ENCODE peak calls at places on chromosome 4, in five cellular contexts. G, E, H, F and V are unnamed samples.

GRCh38 chr4:7068279-7068842 is 497 bp upstream of the GRPEL1 start:
- DNase-seq in F (no peak), G (no peak), H (no peak), E (no peak), V (no peak)

GRCh38 chr4:19728773-19729172 is 522.9 kb upstream of the SLIT2 start:
- DNase-seq in E (no peak), H (no peak), F (no peak), G (no peak), V (no peak)

GRCh38 chr4:182367153-182367552 is 124.0 kb downstream of the TENM3 start:
- DNase-seq in F (no peak), H (no peak), G (no peak), E (no peak), V (no peak)

GRCh38 chr4:112889619-112890294 is 159.7 kb upstream of the ANK2 start:
- DNase-seq in H (no peak), F (no peak), E (peak), G (no peak), V (no peak)

GRCh38 chr4:71171592-71171991 is 167.2 kb upstream of the SLC4A4 start:
- DNase-seq in G (no peak), F (no peak), H (no peak), E (no peak), V (no peak)

GRCh38 chr4:110270492-110271197 is 72.2 kb upstream of the ELOVL6 start:
- DNase-seq in F (peak), G (no peak), H (no peak), E (peak), V (no peak)

GRCh38 chr4:109301691-109302365 is 630 bp downstream of the COL25A1 start:
- DNase-seq in F (no peak), E (no peak), G (no peak), H (no peak), V (no peak)

GRCh38 chr4:55866973-55867574 is 13.6 kb downstream of the EXOC1 start:
- DNase-seq in E (peak), H (peak), F (peak), G (no peak), V (peak)

GRCh38 chr4:180106997-180107396 is 2136.2 kb upstream of the TENM3 start:
- DNase-seq in F (no peak), E (no peak), H (no peak), G (no peak), V (no peak)

GRCh38 chr4:105206214-105206613 is 59.5 kb downstream of the TET2 start:
- DNase-seq in G (no peak), E (no peak), H (no peak), F (no peak), V (no peak)

GRCh38 chr4:150581611-150582010 is 340 bp upstream of the MAB21L2 start:
- DNase-seq in E (no peak), H (no peak), G (peak), F (no peak), V (no peak)

GRCh38 chr4:53899544-53900274 is 164.7 kb downstream of the CHIC2 start:
- DNase-seq in H (no peak), F (no peak), G (no peak), E (peak), V (no peak)

GRCh38 chr4:39823193-39823592 is 125.3 kb downstream of the UBE2K start:
- DNase-seq in E (peak), H (no peak), G (no peak), F (no peak), V (no peak)

GRCh38 chr4:115418997-115419396 is 305.6 kb upstream of the NDST4 start:
- DNase-seq in G (no peak), E (no peak), F (no peak), H (no peak), V (no peak)

GRCh38 chr4:54228064-54228527 is 997 bp upstream of the PDGFRA start:
- DNase-seq in G (peak), F (peak), H (peak), E (peak), V (peak)

GRCh38 chr4:75655562-75655961 is 17.6 kb downstream of the G3BP2 start:
- DNase-seq in G (no peak), H (no peak), F (no peak), E (no peak), V (no peak)

GRCh38 chr4:15961778-15962510 is 1.0 kb downstream of the FGFBP2 start:
- DNase-seq in G (no peak), H (no peak), E (no peak), F (no peak), V (no peak)

GRCh38 chr4:80538276-80538926 is 202.9 kb downstream of the CFAP299 start:
- DNase-seq in F (peak), G (no peak), H (no peak), E (peak), V (no peak)

GRCh38 chr4:121885115-121885514 is 14.8 kb upstream of the BBS7 start:
- DNase-seq in F (no peak), H (no peak), G (no peak), E (no peak), V (peak)

GRCh38 chr4:172485007-172485406 is 671.8 kb downstream of the GALNTL6 start:
- DNase-seq in H (no peak), G (no peak), F (no peak), E (no peak), V (no peak)

GRCh38 chr4:17535906-17536305 is 20.9 kb downstream of the CLRN2 start:
- DNase-seq in E (no peak), G (no peak), F (no peak), H (no peak), V (no peak)

GRCh38 chr4:162837679-162838078 is 329.0 kb downstream of the NAF1 start:
- DNase-seq in F (no peak), E (no peak), H (no peak), G (no peak), V (no peak)

GRCh38 chr4:140004580-140005314 is 149.2 kb downstream of the MAML3 start:
- DNase-seq in G (peak), F (peak), E (peak), H (peak), V (no peak)